ENCODE peak calls at places on chromosomes 7 and 10, in four cellular contexts. S is activated naive CD4-positive, alpha-beta T cell treated with anti-CD3 and anti-CD28 coated beads, Interleukin-2, amount 50 U/mL, for 72 hours; M is spleen; K is stimulated activated CD4-positive, alpha-beta T cell treated with anti-CD3 and anti-CD28 coated beads, Interleukin-2, amount 100 ng/mL, for 24 hours. W is an unnamed sample.

GRCh38 chr10:131656446-131656845 is 244.4 kb upstream of the PPP2R2D start:
- DNase-seq in M (peak), S (no peak), K (no peak), W (no peak)

GRCh38 chr7:94182721-94183120 is 178.6 kb upstream of the BET1 start:
- DNase-seq in S (no peak), K (no peak), M (no peak), W (no peak)

GRCh38 chr10:51718804-51719291 is 19.5 kb upstream of the CSTF2T start:
- DNase-seq in M (no peak), S (no peak), K (no peak), W (no peak)

GRCh38 chr7:22357311-22358175 is 589 bp upstream of the RAPGEF5 start:
- DNase-seq in M (no peak), S (no peak), K (no peak), W (no peak)

GRCh38 chr10:14658331-14659122 is 116.2 kb downstream of the FAM107B start:
- DNase-seq in M (no peak), S (no peak), K (no peak), W (no peak)

GRCh38 chr10:62829622-62830021 is 13.5 kb upstream of the EGR2 start:
- DNase-seq in M (no peak), S (no peak), K (no peak), W (no peak)

GRCh38 chr10:80464557-80465466 is 10.7 kb downstream of the TSPAN14 start:
- DNase-seq in S (no peak), M (peak), K (no peak), W (no peak)

GRCh38 chr10:87177-88080 is 38.3 kb upstream of the TUBB8 start:
- DNase-seq in M (no peak), S (no peak), K (no peak), W (no peak)

W was measured in DND-41.